ENCODE peak calls at places on chromosome 2, in eight cellular contexts. P is aorta, X is transverse colon, K is hepatocyte, J is right cardiac atrium, F is DND-41, M is mesenchymal stem cell, O is heart right ventricle. U is an unnamed sample.
A peak's percentile ranks its signal among the peaks of the same experiment; 100 is the strongest.

GRCh38 chr2:158100411-158100810 is 1.3 kb upstream of the UPP2 start:
- DNase-seq in P (no peak), X (no peak), K (no peak), J (no peak), F (no peak), M (no peak), O (no peak), U (no peak)

GRCh38 chr2:165369936-165370296 is 99.6 kb upstream of the CSRNP3 start:
- DNase-seq in P (no peak), X (no peak), K (no peak), J (no peak), F (no peak), M (no peak), O (no peak), U (no peak)

GRCh38 chr2:136247204-136247990 is 129.4 kb upstream of the CXCR4 start:
- DNase-seq in P (no peak), X (no peak), K (no peak), J (no peak), F (no peak), M (no peak), O (no peak), U (no peak)

GRCh38 chr2:184695-185094 is 79.1 kb downstream of the SH3YL1 start:
- DNase-seq in P (no peak), X (no peak), K (no peak), J (no peak), F (no peak), M (no peak), O (no peak), U (no peak)

GRCh38 chr2:3344897-3345296 is 32.7 kb downstream of the EIPR1 start:
- DNase-seq in P (no peak), X (no peak), K (no peak), J (no peak), F (no peak), M (no peak), O (no peak), U (no peak)

GRCh38 chr2:15058015-15058414 is 425.5 kb downstream of the LRATD1 start:
- DNase-seq in P (no peak), X (no peak), K (no peak), J (no peak), F (peak; percentile 9), M (no peak), O (no peak), U (no peak)

GRCh38 chr2:129055829-129056228 is 737.2 kb upstream of the HS6ST1 start:
- DNase-seq in P (no peak), X (no peak), K (no peak), J (no peak), F (no peak), M (no peak), O (no peak), U (no peak)

GRCh38 chr2:202721621-202722020 is 86.9 kb downstream of the FAM117B start:
- DNase-seq in P (no peak), X (no peak), K (peak; percentile 30), J (no peak), F (no peak), M (peak; percentile 63), O (no peak), U (no peak)

GRCh38 chr2:50448556-50448955 is 583.4 kb downstream of the NRXN1 start:
- DNase-seq in P (no peak), X (no peak), K (no peak), J (no peak), F (no peak), M (no peak), O (no peak), U (no peak)

GRCh38 chr2:201118957-201119848 is 3.2 kb downstream of the CFLAR start:
- DNase-seq in P (no peak), X (no peak), K (peak; percentile 38), J (no peak), F (peak; percentile 48), M (peak; percentile 62), O (no peak), U (peak; percentile 64)

GRCh38 chr2:201120500-201120899 is 4.5 kb downstream of the CFLAR start:
- DNase-seq in P (no peak), X (no peak), K (no peak), J (no peak), F (no peak), M (no peak), O (no peak), U (no peak)

GRCh38 chr2:201126308-201127127 is 10.6 kb downstream of the CFLAR start:
- DNase-seq in P (no peak), X (no peak), K (no peak), J (peak; percentile 44), F (no peak), M (peak; percentile 58), O (no peak), U (peak; percentile 56)

GRCh38 chr2:201118121-201118956 is 2.4 kb downstream of the CFLAR start:
- DNase-seq in P (peak; percentile 94), X (peak; percentile 92), K (peak; percentile 89), J (peak; percentile 93), F (peak; percentile 90), M (peak; percentile 88), O (peak; percentile 86), U (peak; percentile 82)

DNA sequence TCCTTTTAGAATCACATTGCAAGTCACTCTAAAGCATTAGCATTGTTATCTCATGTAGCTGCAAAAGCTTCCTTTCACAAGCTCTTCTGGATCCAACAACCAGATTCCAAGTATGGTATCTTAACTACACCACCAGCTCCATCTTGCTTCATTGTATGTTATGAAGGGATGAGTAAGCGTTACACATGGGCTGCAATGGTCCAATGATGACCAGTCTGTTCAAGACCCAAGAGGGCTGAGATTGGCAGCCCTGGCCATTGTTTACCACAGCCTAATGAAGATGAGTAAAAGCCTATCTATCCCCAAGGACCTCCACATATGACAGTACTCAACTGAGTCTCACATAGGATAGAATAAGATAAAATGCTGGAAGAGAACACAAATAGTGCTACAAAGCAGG is 6.3 kb downstream of the CFLAR start:
- DNase-seq in P (no peak), X (no peak), K (no peak), J (peak; percentile 11), F (no peak), M (no peak), O (no peak), U (no peak)
- H3K4me1 ChIP-seq in P (peaks cover 2% of the 10 kb centered on the region), X (peaks cover 84% of the 10 kb centered on the region), K (peaks cover 27% of the 10 kb centered on the region), J (peaks cover 33% of the 10 kb centered on the region), F (peaks cover 85% of the 10 kb centered on the region), M (peaks cover 22% of the 10 kb centered on the region), O (peaks cover 50% of the 10 kb centered on the region), U (peaks cover 31% of the 10 kb centered on the region)

GRCh38 chr2:37898448-37898847 is 26.6 kb upstream of the RMDN2 start:
- DNase-seq in P (no peak), X (no peak), K (no peak), J (no peak), F (no peak), M (no peak), O (no peak), U (no peak)

GRCh38 chr2:37895135-37895534 is 30.0 kb upstream of the RMDN2 start:
- DNase-seq in P (no peak), X (no peak), K (no peak), J (no peak), F (no peak), M (no peak), O (no peak), U (no peak)

GRCh38 chr2:37896319-37896718 is 28.8 kb upstream of the RMDN2 start:
- DNase-seq in P (no peak), X (no peak), K (no peak), J (no peak), F (no peak), M (no peak), O (no peak), U (peak; percentile 26)

GRCh38 chr2:37894601-37895000 is 30.5 kb upstream of the RMDN2 start:
- DNase-seq in P (no peak), X (no peak), K (no peak), J (no peak), F (no peak), M (no peak), O (no peak), U (no peak)

DNA sequence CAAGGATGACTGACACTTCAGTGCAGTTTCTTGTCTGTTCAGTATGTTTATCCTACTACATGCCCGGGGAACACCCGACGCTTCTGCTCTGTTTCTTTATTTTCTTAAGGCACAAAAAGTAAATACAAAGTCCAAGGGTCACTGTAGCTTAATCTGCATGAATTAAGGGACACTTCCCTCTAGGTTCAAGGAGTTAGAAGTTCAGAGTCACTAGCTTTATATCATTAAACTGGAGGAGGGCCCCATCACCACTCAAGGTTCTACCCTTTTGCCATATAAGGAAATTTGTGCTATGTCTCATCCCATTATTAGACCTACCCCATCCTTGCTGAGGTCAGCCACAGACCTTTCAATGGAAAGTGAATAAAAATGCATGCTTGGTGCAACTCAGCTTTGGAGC is 27.6 kb upstream of the RMDN2 start:
- DNase-seq in P (no peak), X (no peak), K (peak; percentile 37), J (no peak), F (no peak), M (no peak), O (no peak), U (peak; percentile 79)
- H3K4me1 ChIP-seq in P (no peaks in the 10 kb centered on the region), X (peaks cover 20% of the 10 kb centered on the region), K (peaks cover 10% of the 10 kb centered on the region), J (no peaks in the 10 kb centered on the region), F (no peaks in the 10 kb centered on the region), M (no peaks in the 10 kb centered on the region), O (no peaks in the 10 kb centered on the region), U (peaks cover 2% of the 10 kb centered on the region)

DNA sequence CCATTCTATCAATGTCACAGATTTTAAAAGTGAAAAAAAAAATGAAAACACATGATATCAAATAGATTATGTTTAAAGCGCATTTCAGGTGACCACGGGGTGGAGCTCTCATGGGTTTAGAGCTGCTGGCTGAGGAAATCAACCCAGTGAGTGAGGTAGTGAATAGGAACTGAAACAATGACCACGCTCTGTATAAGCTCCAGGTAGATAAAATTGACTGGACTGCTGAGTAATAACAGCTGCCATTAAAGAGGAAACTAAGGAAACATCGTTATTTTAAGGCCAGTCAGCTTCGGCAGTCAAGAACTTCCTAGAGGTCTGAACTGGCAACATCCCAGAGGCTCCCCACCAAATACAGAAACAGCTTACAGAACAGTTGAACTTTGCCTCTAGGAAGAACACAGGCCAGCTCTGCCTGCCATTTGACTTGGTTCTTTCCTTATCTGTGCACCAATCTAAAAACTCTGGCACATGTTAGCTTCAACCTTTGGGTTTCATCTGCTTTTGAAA is 185.9 kb downstream of the PDE1A start:
- DNase-seq in P (no peak), X (peak; percentile 60), K (peak; percentile 58), J (peak; percentile 44), F (no peak), M (peak; percentile 42), O (no peak), U (peak; percentile 53)
- H3K4me1 ChIP-seq in P (peaks cover 2% of the 10 kb centered on the region), X (peaks cover 10% of the 10 kb centered on the region), K (no peaks in the 10 kb centered on the region), J (peaks cover 3% of the 10 kb centered on the region), F (no peaks in the 10 kb centered on the region), M (no peaks in the 10 kb centered on the region), O (no peaks in the 10 kb centered on the region), U (no peaks in the 10 kb centered on the region)

DNA sequence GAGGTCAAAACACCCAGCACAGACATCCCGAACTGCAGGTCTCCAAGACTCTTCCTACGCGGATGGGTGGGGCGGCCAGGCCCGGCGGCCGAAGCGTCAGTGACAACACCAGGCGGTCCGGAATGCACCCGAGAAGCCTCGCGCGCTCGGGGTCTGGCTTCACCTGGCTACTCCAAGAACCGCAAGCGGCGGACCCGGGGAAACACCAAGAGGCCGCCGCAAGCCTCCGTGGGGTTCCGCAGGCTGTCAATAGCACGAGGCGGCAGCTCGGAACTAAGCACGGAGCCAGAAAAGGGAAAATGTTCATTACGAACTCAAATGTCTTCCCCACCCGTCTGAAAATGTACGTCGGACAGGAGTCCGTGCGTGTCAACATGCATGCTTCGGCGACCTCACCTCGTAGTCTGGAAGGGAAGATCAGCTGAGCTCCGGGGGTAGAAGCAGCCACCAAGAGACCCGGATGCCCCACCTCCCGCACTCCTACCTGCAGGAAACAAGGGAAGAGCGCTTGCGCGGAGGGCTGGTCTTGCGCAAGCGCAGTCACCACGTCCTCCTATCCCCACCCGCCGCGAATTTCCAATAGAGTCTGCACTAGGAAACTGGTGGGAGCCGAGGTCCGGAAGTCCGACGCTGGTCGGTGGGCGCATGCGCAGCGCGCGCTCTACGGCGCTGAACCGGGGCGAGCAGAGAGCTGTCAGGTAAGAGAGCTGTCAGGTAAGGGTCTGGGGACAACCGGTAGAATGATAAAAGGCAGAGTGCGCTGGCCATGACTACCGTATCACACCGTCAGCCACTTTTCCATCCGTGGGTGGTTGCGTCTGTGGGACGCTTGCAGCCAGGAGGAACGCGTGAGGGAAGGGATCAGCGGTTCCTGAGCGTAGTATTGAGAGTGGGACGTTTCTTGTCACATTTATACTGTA is at the start of the genes GPATCH11 and HEATR5B:
- DNase-seq in P (peak; percentile 95), X (peak; percentile 97), K (peak; percentile 99), J (peak; percentile 97), F (peak; percentile 96), M (peak; percentile 96), O (peak; percentile 93), U (peak; percentile 98)
- H3K4me1 ChIP-seq in P (peaks cover 3% of the 10 kb centered on the region), X (peaks cover 47% of the 10 kb centered on the region), K (peaks cover 12% of the 10 kb centered on the region), J (no peaks in the 10 kb centered on the region), F (peaks cover 56% of the 10 kb centered on the region), M (no peaks in the 10 kb centered on the region), O (peaks cover 30% of the 10 kb centered on the region), U (no peaks in the 10 kb centered on the region)

U was measured in small intestine.